ENCODE peak calls at places on chromosomes 3 and 15, in ten cellular contexts. C is activated T-helper 1 cell treated with anti-CD3 and anti-CD28 coated beads, Interleukin-2, amount 50 U/mL, for 16 hours; R is NCI-H774; E is T-cell; I is hepatocyte; U is NCI-H1417; L is activated gamma-delta T cell treated with anti-CD3 and anti-CD28 coated beads, Interleukin-2, amount 50 U/mL, for 16 hours; S is endodermal cell; W is endothelial cell; O is NCI-H1105. J is an unnamed sample.

GRCh38 chr15:51004103-51004536 is 90.6 kb downstream of the TNFAIP8L3 start:
- DNase-seq in L (no peak), E (no peak), U (peak), C (no peak), W (no peak), S (peak), R (no peak), I (peak), O (no peak), J (no peak)

GRCh38 chr3:129005526-129006303 is 4.6 kb downstream of the EFCC1 start:
- DNase-seq in I (no peak), S (no peak), W (no peak), C (no peak), L (no peak), O (no peak), U (peak), R (peak), E (no peak), J (no peak)

GRCh38 chr3:141680620-141681389 is 57.3 kb upstream of the RNF7 start:
- DNase-seq in S (peak), R (peak), W (no peak), L (no peak), C (no peak), O (peak), E (no peak), U (peak), I (no peak), J (no peak)

GRCh38 chr3:28780480-28780879 is 431.9 kb upstream of the AZI2 start:
- DNase-seq in L (no peak), C (no peak), S (no peak), U (no peak), E (no peak), W (no peak), I (peak), O (no peak), R (no peak), J (no peak)

GRCh38 chr15:60477991-60478632 is 830 bp downstream of the ICE2 start:
- DNase-seq in E (no peak), L (no peak), W (no peak), I (peak), R (no peak), O (peak), U (peak), C (no peak), S (peak), J (no peak)

GRCh38 chr15:47523669-47524068 is 193.6 kb upstream of the SEMA6D start:
- DNase-seq in I (no peak), L (no peak), W (no peak), C (no peak), E (no peak), R (no peak), S (no peak), U (no peak), O (no peak), J (no peak)

GRCh38 chr15:85672338-85673097 is 122.2 kb downstream of the KLHL25 start:
- DNase-seq in L (no peak), W (no peak), U (no peak), C (no peak), O (no peak), R (no peak), E (no peak), I (no peak), S (no peak), J (no peak)

GRCh38 chr3:50602675-50603191 is 8.8 kb downstream of the CISH start:
- DNase-seq in R (no peak), I (peak), L (no peak), S (no peak), W (no peak), U (no peak), O (no peak), E (no peak), C (no peak), J (no peak)

J was measured in HCT116.